ENCODE peak calls at places on chromosomes 5 and 9, in six cellular contexts. Q is foreskin fibroblast; T is activated T-cell treated with anti-CD3 and anti-CD28 coated beads, Interleukin-2, amount 50 U/mL, for 1 hour; D is pons; F is IMR-90; O is T-helper 17 cell. Y is an unnamed sample.

GRCh38 chr5:84779206-84779605 is 394.5 kb upstream of the EDIL3 start:
- DNase-seq in Q (no peak), T (no peak), D (no peak), F (peak), O (no peak), Y (no peak)

GRCh38 chr9:6884960-6885359 is 127.2 kb downstream of the KDM4C start:
- DNase-seq in Q (no peak), T (no peak), D (no peak), F (no peak), O (no peak), Y (no peak)

GRCh38 chr5:157335534-157336422 is 69.9 kb downstream of the CYFIP2 start:
- DNase-seq in Q (peak), T (no peak), D (no peak), F (peak), O (no peak), Y (peak)

GRCh38 chr5:170280090-170280493 is 17.5 kb downstream of the LCP2 start:
- DNase-seq in Q (no peak), T (peak), D (no peak), F (no peak), O (no peak), Y (no peak)

GRCh38 chr9:21933865-21934264 is 60.3 kb downstream of the CDKN2A start:
- DNase-seq in Q (peak), T (no peak), D (no peak), F (peak), O (no peak), Y (no peak)

GRCh38 chr5:111043712-111044506 is 27.6 kb upstream of the TSLP start:
- DNase-seq in Q (peak), T (no peak), D (no peak), F (peak), O (no peak), Y (no peak)

GRCh38 chr5:32195265-32195664 is 21.1 kb upstream of the GOLPH3 start:
- DNase-seq in Q (no peak), T (no peak), D (no peak), F (no peak), O (no peak), Y (no peak)

GRCh38 chr5:97182571-97183099 is 412 bp downstream of the RIOK2 start:
- DNase-seq in Q (peak), T (no peak), D (no peak), F (peak), O (no peak), Y (no peak)

GRCh38 chr5:93250431-93250830 is 330.6 kb downstream of the NR2F1-AS1 start:
- DNase-seq in Q (no peak), T (no peak), D (no peak), F (no peak), O (no peak), Y (no peak)

GRCh38 chr5:10251409-10251808 is 1.3 kb downstream of the CCT5 start:
- DNase-seq in Q (no peak), T (no peak), D (no peak), F (no peak), O (no peak), Y (no peak)

GRCh38 chr5:133721365-133721764 is 109.0 kb upstream of the FSTL4 start:
- DNase-seq in Q (no peak), T (no peak), D (no peak), F (no peak), O (no peak), Y (no peak)

GRCh38 chr5:62043289-62044274 is 262.4 kb upstream of the KIF2A start:
- DNase-seq in Q (no peak), T (no peak), D (no peak), F (no peak), O (no peak), Y (no peak)

GRCh38 chr9:2026598-2026997 is 11.5 kb downstream of the SMARCA2 start:
- DNase-seq in Q (no peak), T (no peak), D (no peak), F (no peak), O (no peak), Y (no peak)

GRCh38 chr5:150245111-150245789 is 44.3 kb downstream of the CAMK2A start:
- DNase-seq in Q (peak), T (no peak), D (no peak), F (peak), O (no peak), Y (no peak)

Y was measured in fibroblast of the conjunctiva.